ENCODE peak calls at places on chromosomes 2 and 18, in four cellular contexts. N is kidney, A is progenitor cell of endocrine pancreas, I is heart left ventricle. M is an unnamed sample.

GRCh38 chr2:113754989-113755689 is 1.3 kb downstream of the SLC35F5 start:
- DNase-seq in N (no peak), A (no peak), I (no peak), M (no peak)

GRCh38 chr2:36507408-36507812 is 90.6 kb downstream of the FEZ2 start:
- DNase-seq in N (no peak), A (peak; percentile 19), I (peak; percentile 34), M (no peak)

GRCh38 chr2:120470717-120471060 is 124.8 kb downstream of the INHBB start:
- DNase-seq in N (no peak), A (no peak), I (no peak), M (no peak)

GRCh38 chr2:203758841-203759691 is 52.6 kb downstream of the CD28 start:
- DNase-seq in N (no peak), A (no peak), I (no peak), M (no peak)

GRCh38 chr2:109242654-109243331 is 113.8 kb downstream of the SH3RF3 start:
- DNase-seq in N (no peak), A (no peak), I (no peak), M (no peak)

GRCh38 chr2:106337963-106338515 is 130.2 kb downstream of the RGPD3 start:
- DNase-seq in N (no peak), A (no peak), I (no peak), M (no peak)

GRCh38 chr2:213279961-213280360 is 4.3 kb upstream of the SPAG16 start:
- DNase-seq in N (no peak), A (no peak), I (no peak), M (no peak)

GRCh38 chr2:241636182-241636982 is 576 bp downstream of the THAP4 start:
- DNase-seq in N (peak; percentile 86), A (peak; percentile 64), I (peak; percentile 48), M (peak; percentile 43)

GRCh38 chr2:178523596-178524134 is 43.4 kb downstream of the PLEKHA3 start:
- DNase-seq in N (no peak), A (no peak), I (no peak), M (no peak)

GRCh38 chr2:63842149-63843061 is 709 bp downstream of the UGP2 start:
- DNase-seq in N (peak; percentile 76), A (no peak), I (peak; percentile 33), M (no peak)

GRCh38 chr2:2938481-2938880 is 439.1 kb downstream of the EIPR1 start:
- DNase-seq in N (no peak), A (no peak), I (no peak), M (no peak)

GRCh38 chr2:227125506-227125905 is 38.5 kb downstream of the COL4A4 start:
- DNase-seq in N (no peak), A (no peak), I (no peak), M (no peak)

GRCh38 chr2:155060906-155061305 is 362.4 kb downstream of the KCNJ3 start:
- DNase-seq in N (no peak), A (no peak), I (no peak), M (no peak)

GRCh38 chr2:84905181-84906107 is at the start of gene TMSB10:
- DNase-seq in N (peak; percentile 97), A (peak; percentile 81), I (peak; percentile 92), M (peak; percentile 94)

GRCh38 chr18:62486290-62486964 is 36.4 kb upstream of the ZCCHC2 start:
- DNase-seq in N (no peak), A (no peak), I (no peak), M (no peak)

GRCh38 chr2:226660524-226660923 is 139.1 kb downstream of the IRS1 start:
- DNase-seq in N (no peak), A (no peak), I (peak; percentile 54), M (no peak)

GRCh38 chr2:44168684-44169154 is at the start of gene PPM1B:
- DNase-seq in N (peak; percentile 100), A (peak; percentile 99), I (peak; percentile 99), M (peak; percentile 94)

GRCh38 chr18:32114293-32114692 is 22.6 kb downstream of the RNF138 start:
- DNase-seq in N (no peak), A (no peak), I (no peak), M (no peak)

GRCh38 chr2:4979127-4979526 is 713.1 kb upstream of the SOX11 start:
- DNase-seq in N (no peak), A (no peak), I (no peak), M (no peak)

GRCh38 chr2:129014432-129014831 is 695.8 kb upstream of the HS6ST1 start:
- DNase-seq in N (no peak), A (no peak), I (no peak), M (no peak)

GRCh38 chr2:207437136-207437856 is 92.5 kb upstream of the CREB1 start:
- DNase-seq in N (no peak), A (no peak), I (no peak), M (no peak)

GRCh38 chr2:156481295-156481694 is 45.1 kb downstream of the GPD2 start:
- DNase-seq in N (no peak), A (no peak), I (no peak), M (no peak)

GRCh38 chr18:8735274-8735673 is 29.9 kb downstream of the MTCL1 start:
- DNase-seq in N (no peak), A (no peak), I (no peak), M (no peak)

GRCh38 chr2:73780242-73780582 is 309 bp upstream of the DUSP11 start:
- DNase-seq in N (no peak), A (no peak), I (no peak), M (no peak)
- TF ChIP-seq CTCF in N (no peak), A (no peak), I (no peak), M (no peak)

DNA sequence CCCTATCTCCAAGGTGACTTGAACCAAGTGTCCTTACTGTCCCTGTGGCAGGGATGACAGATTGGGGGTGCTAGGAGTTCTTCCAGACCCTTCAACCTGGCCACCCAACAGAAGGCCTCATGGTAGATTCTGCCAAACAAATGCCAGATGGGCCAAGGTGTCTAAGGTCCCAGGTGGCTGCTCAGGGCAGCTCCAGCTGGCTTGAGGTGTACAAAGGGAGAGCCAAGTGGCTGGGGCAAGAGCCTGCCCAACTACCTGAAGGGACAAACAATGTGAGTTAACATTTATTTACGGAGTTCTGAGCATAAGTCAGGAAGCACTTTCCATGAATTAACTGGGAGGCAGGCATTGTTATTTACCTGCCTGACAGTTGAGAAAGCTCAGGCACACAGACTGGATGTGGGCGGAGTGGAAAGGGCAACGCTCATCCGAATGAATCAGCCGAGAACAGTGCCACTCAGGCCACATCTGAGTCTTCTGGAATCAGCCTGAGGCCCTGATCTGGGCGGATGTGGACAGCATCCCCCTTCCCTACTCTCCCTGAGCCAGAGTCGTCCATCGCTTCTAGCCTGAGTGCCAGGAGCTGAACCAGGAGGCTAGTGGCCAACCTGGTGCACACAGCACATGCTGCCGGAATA is 4.4 kb upstream of the KCNIP3 start:
- DNase-seq in N (no peak), A (no peak), I (no peak), M (no peak)
- TF ChIP-seq CTCF in N (no peak), A (no peak), I (no peak), M (no peak)

GRCh38 chr2:46029332-46029811 is 267.8 kb upstream of the EPAS1 start:
- DNase-seq in N (no peak), A (no peak), I (peak; percentile 48), M (no peak)
- TF ChIP-seq CTCF in N (peak; percentile 5), A (no peak), I (peak; percentile 11), M (no peak)

GRCh38 chr2:215811409-215812355 is 201.7 kb downstream of the MREG start:
- DNase-seq in N (no peak), A (no peak), I (no peak), M (peak; percentile 19)

GRCh38 chr2:215805493-215805892 is 207.9 kb downstream of the MREG start:
- DNase-seq in N (no peak), A (no peak), I (no peak), M (no peak)

GRCh38 chr2:215808194-215808593 is 205.2 kb downstream of the MREG start:
- DNase-seq in N (no peak), A (no peak), I (no peak), M (no peak)

GRCh38 chr2:215811003-215811402 is 202.3 kb downstream of the MREG start:
- DNase-seq in N (no peak), A (no peak), I (no peak), M (no peak)

GRCh38 chr2:215808996-215809395 is 204.4 kb downstream of the MREG start:
- DNase-seq in N (no peak), A (no peak), I (no peak), M (no peak)
- TF ChIP-seq CTCF in N (no peak), A (peak; percentile 49), I (no peak), M (no peak)

DNA sequence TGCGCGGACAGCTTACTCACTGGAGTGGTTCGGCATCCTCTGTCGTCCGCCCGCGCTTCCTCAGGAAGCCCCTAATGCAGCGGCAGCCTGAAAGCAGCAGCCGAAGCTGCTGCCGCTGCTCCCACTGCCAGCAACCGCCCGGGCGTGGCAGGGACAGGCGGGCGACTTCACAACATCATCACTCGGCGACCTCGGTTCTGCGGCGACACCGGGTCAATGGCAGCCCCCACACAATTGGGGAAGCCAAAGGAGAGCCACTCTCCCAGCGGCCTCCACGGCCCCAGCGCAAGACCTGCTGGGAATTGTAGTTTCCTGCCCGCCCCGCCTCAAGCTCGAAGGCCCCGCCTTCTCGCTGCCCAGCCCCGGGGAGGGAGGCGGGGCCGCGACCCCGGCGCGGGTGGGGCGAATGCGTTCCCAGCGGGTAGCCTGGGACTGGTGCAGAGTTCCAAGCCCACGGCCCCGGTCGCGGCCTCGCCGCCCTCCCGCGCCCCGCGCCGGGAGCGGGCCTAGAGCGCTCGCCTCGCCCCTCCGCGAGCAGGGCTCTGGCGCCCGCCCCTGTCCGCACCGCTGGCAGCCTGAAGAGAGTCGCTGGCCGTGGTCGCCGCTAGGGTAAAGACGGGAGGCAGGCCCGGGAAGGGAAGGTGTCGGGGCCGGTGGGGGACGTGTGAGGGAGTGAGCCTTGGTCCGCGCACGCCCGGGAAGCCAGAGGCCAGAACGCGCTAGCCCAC is at the start of the genes STRADB and TRAK2:
- DNase-seq in N (peak; percentile 98), A (peak; percentile 90), I (peak; percentile 97), M (peak; percentile 89)
- TF ChIP-seq CTCF in N (no peak), A (peak; percentile 51), I (no peak), M (no peak)

M was measured in activated B cell treated with CpG ODN at 0.5 μM for 24 hours.